ENCODE peak calls at places on chromosomes 16 and 17, in eight cellular contexts. J, W, V, Z, O, C, M and L are unnamed samples.

GRCh38 chr17:36474571-36474970 is 11.9 kb upstream of the ZNHIT3 start:
- DNase-seq in J (no peak), W (no peak), V (no peak), Z (no peak), O (no peak), C (no peak), M (no peak), L (no peak)

GRCh38 chr17:41397003-41397665 is at the start of gene KRT31:
- DNase-seq in J (no peak), W (no peak), V (no peak), Z (no peak), O (no peak), C (no peak), M (no peak), L (no peak)

GRCh38 chr16:51383909-51384308 is 232.8 kb upstream of the SALL1 start:
- DNase-seq in J (no peak), W (no peak), V (no peak), Z (no peak), O (no peak), C (no peak), M (no peak), L (no peak)

GRCh38 chr17:63476857-63477470 is at the start of gene ACE:
- DNase-seq in J (peak), W (peak), V (peak), Z (peak), O (peak), C (no peak), M (peak), L (no peak)

GRCh38 chr16:89195521-89196171 is 4.7 kb downstream of the SLC22A31 start:
- DNase-seq in J (no peak), W (no peak), V (no peak), Z (no peak), O (no peak), C (no peak), M (no peak), L (no peak)

GRCh38 chr16:54935411-54936085 is 4.9 kb downstream of the IRX5 start:
- DNase-seq in J (no peak), W (peak), V (no peak), Z (no peak), O (no peak), C (peak), M (no peak), L (no peak)

GRCh38 chr16:80300876-80301275 is 239.9 kb upstream of the DYNLRB2 start:
- DNase-seq in J (no peak), W (peak), V (no peak), Z (no peak), O (no peak), C (peak), M (no peak), L (no peak)

GRCh38 chr16:75758215-75758614 is 31.9 kb upstream of the CPHXL start:
- DNase-seq in J (no peak), W (peak), V (no peak), Z (no peak), O (no peak), C (peak), M (no peak), L (no peak)

GRCh38 chr17:245611-246010 is 64.2 kb upstream of the DOC2B start:
- DNase-seq in J (no peak), W (no peak), V (no peak), Z (no peak), O (no peak), C (no peak), M (no peak), L (no peak)

GRCh38 chr17:80524150-80524712 is 20.4 kb upstream of the RPTOR start:
- DNase-seq in J (peak), W (no peak), V (no peak), Z (peak), O (no peak), C (no peak), M (no peak), L (no peak)

GRCh38 chr17:79340771-79341528 is 266.3 kb downstream of the ENGASE start:
- DNase-seq in J (no peak), W (no peak), V (no peak), Z (no peak), O (no peak), C (no peak), M (peak), L (no peak)

GRCh38 chr17:13498184-13498583 is 103.5 kb downstream of the HS3ST3A1 start:
- DNase-seq in J (no peak), W (no peak), V (no peak), Z (no peak), O (no peak), C (no peak), M (no peak), L (no peak)

GRCh38 chr17:47694818-47695663 is 1.1 kb downstream of the TBKBP1 start:
- DNase-seq in J (no peak), W (peak), V (peak), Z (peak), O (peak), C (no peak), M (peak), L (no peak)

GRCh38 chr16:28927815-28928214 is 2.8 kb upstream of the RABEP2 start:
- DNase-seq in J (no peak), W (no peak), V (no peak), Z (no peak), O (no peak), C (no peak), M (no peak), L (no peak)

GRCh38 chr16:28058839-28059589 is 4.5 kb downstream of the GSG1L start:
- DNase-seq in J (no peak), W (no peak), V (no peak), Z (no peak), O (no peak), C (no peak), M (no peak), L (no peak)